ENCODE peak calls at places on chromosomes 6 and 20, in nine cellular contexts. O, H, S, Y, J, A, V, U and T are unnamed samples.

GRCh38 chr6:150366118-150366778 is 2.6 kb upstream of the IYD start:
- DNase-seq in O (no peak), H (no peak), S (no peak), Y (no peak), J (no peak), A (peak), V (no peak), U (no peak), T (no peak)

GRCh38 chr6:161168281-161168891 is 105.5 kb downstream of the AGPAT4 start:
- DNase-seq in O (peak), H (no peak), S (peak), Y (peak), J (peak), A (no peak), V (peak), U (peak), T (no peak)

GRCh38 chr6:124480021-124480430 is 482.2 kb upstream of the RNF217 start:
- DNase-seq in O (no peak), H (no peak), S (no peak), Y (no peak), J (no peak), A (no peak), V (no peak), U (no peak), T (no peak)

GRCh38 chr20:50224553-50225255 is 34.1 kb downstream of the CEBPB start:
- DNase-seq in O (peak), H (no peak), S (peak), Y (no peak), J (peak), A (no peak), V (no peak), U (peak), T (no peak)

GRCh38 chr6:121608270-121608669 is 172.8 kb downstream of the GJA1 start:
- DNase-seq in O (no peak), H (no peak), S (no peak), Y (no peak), J (no peak), A (no peak), V (no peak), U (peak), T (no peak)

GRCh38 chr20:34511891-34512265 is 4.3 kb upstream of the DYNLRB1 start:
- DNase-seq in O (no peak), H (no peak), S (no peak), Y (no peak), J (no peak), A (no peak), V (no peak), U (no peak), T (no peak)

GRCh38 chr6:169243154-169243553 is 10.5 kb downstream of the THBS2 start:
- DNase-seq in O (no peak), H (no peak), S (no peak), Y (no peak), J (no peak), A (no peak), V (no peak), U (no peak), T (no peak)

GRCh38 chr20:38383147-38383546 is 36.9 kb downstream of the LBP start:
- DNase-seq in O (no peak), H (no peak), S (no peak), Y (no peak), J (no peak), A (no peak), V (no peak), U (no peak), T (no peak)

GRCh38 chr20:21235713-21236445 is 67.3 kb upstream of the XRN2 start:
- DNase-seq in O (peak), H (peak), S (peak), Y (peak), J (no peak), A (peak), V (peak), U (peak), T (no peak)

GRCh38 chr6:13624871-13625288 is 9.7 kb downstream of the NOL7 start:
- DNase-seq in O (peak), H (peak), S (no peak), Y (peak), J (no peak), A (no peak), V (no peak), U (peak), T (no peak)

GRCh38 chr6:14231546-14232280 is 114.1 kb downstream of the CD83 start:
- DNase-seq in O (no peak), H (no peak), S (no peak), Y (no peak), J (no peak), A (no peak), V (no peak), U (peak), T (no peak)

GRCh38 chr20:60823001-60823649 is 428.9 kb upstream of the CDH4 start:
- DNase-seq in O (no peak), H (no peak), S (no peak), Y (no peak), J (no peak), A (no peak), V (no peak), U (no peak), T (no peak)

GRCh38 chr6:75130784-75131183 is 75.1 kb downstream of the COL12A1 start:
- DNase-seq in O (peak), H (no peak), S (no peak), Y (no peak), J (no peak), A (no peak), V (no peak), U (peak), T (no peak)

GRCh38 chr20:33076662-33077398 is 2.6 kb upstream of the BPIFB4 start:
- DNase-seq in O (no peak), H (no peak), S (no peak), Y (peak), J (no peak), A (no peak), V (no peak), U (no peak), T (no peak)

GRCh38 chr20:25424536-25424935 is 17.1 kb downstream of the GINS1 start:
- DNase-seq in O (no peak), H (no peak), S (no peak), Y (no peak), J (no peak), A (no peak), V (no peak), U (no peak), T (no peak)

GRCh38 chr6:37674161-37674560 is 23.5 kb downstream of the MDGA1 start:
- DNase-seq in O (no peak), H (no peak), S (no peak), Y (no peak), J (no peak), A (peak), V (no peak), U (no peak), T (peak)

GRCh38 chr6:157019115-157019628 is 242.0 kb downstream of the ARID1B start:
- DNase-seq in O (peak), H (no peak), S (no peak), Y (no peak), J (no peak), A (no peak), V (no peak), U (peak), T (no peak)
- TF ChIP-seq CTCF in O (no peak), H (no peak), S (no peak), Y (no peak), J (no peak), A (no peak), V (no peak), U (no peak), T (no peak)

GRCh38 chr6:85620308-85620707 is 22.4 kb downstream of the SYNCRIP start:
- DNase-seq in O (no peak), H (no peak), S (no peak), Y (no peak), J (peak), A (no peak), V (no peak), U (peak), T (no peak)
- TF ChIP-seq CTCF in O (no peak), H (no peak), S (no peak), Y (no peak), J (no peak), A (no peak), V (no peak), U (no peak), T (no peak)

DNA sequence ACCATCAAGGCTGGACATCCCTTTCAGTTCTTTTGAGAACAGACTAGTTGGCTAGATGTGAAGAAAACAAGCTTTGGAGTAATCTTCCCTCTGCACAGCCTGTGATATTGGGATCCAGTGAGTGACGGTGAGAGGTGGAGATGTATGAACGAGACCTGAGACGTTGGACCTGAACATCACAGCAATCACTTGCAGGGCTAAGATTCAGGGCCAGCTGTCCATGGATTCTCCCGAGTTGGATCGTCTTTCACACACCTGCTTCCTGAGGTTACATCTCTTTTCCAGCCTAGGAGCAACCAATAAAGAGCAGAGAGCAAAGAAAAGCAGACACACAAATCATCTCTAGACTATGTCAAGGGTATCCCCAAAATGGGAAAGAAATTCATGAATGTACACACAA is 30.0 kb upstream of the TMEM14A start:
- DNase-seq in O (no peak), H (no peak), S (no peak), Y (no peak), J (no peak), A (no peak), V (no peak), U (no peak), T (no peak)
- TF ChIP-seq CTCF in O (no peak), H (no peak), S (no peak), Y (no peak), J (no peak), A (no peak), V (no peak), U (no peak), T (no peak)

GRCh38 chr6:88377976-88378580 is 211.9 kb upstream of the CNR1 start:
- DNase-seq in O (no peak), H (no peak), S (no peak), Y (no peak), J (no peak), A (no peak), V (no peak), U (no peak), T (no peak)

GRCh38 chr6:88380083-88380482 is 213.9 kb upstream of the CNR1 start:
- DNase-seq in O (peak), H (no peak), S (no peak), Y (peak), J (no peak), A (no peak), V (no peak), U (peak), T (no peak)

GRCh38 chr6:88376759-88377387 is 210.7 kb upstream of the CNR1 start:
- DNase-seq in O (peak), H (no peak), S (peak), Y (peak), J (no peak), A (no peak), V (no peak), U (peak), T (no peak)

GRCh38 chr6:88380618-88381288 is 214.6 kb upstream of the CNR1 start:
- DNase-seq in O (peak), H (no peak), S (no peak), Y (peak), J (no peak), A (no peak), V (no peak), U (no peak), T (no peak)

GRCh38 chr6:88378639-88379038 is 212.5 kb upstream of the CNR1 start:
- DNase-seq in O (no peak), H (no peak), S (no peak), Y (no peak), J (no peak), A (no peak), V (no peak), U (no peak), T (no peak)
- TF ChIP-seq CTCF in O (no peak), H (no peak), S (no peak), Y (no peak), J (no peak), A (no peak), V (no peak), U (no peak), T (no peak)

DNA sequence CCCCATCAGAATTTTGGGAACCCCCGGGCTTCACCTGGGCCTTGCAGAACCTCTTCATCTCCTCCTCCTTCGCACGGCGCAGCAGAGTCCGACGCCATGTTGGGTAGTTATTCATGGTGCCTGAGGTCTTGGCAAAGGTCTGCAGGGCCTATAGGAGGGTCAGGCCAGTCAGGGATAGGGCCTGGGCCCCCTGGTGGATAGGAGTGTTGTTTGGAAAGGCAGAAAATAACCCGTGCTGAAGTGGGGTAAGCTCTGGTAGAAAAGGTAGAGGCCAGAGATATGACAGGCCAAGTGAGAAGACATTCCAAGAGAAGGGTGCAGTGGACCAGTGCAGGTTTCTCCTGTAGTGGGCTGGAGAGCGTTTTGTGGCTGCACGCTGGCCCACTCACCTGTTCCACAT is 4.9 kb downstream of the SMPD2 start:
- DNase-seq in O (no peak), H (no peak), S (no peak), Y (no peak), J (no peak), A (no peak), V (no peak), U (no peak), T (no peak)
- TF ChIP-seq CTCF in O (no peak), H (no peak), S (peak), Y (no peak), J (no peak), A (no peak), V (no peak), U (no peak), T (peak)

DNA sequence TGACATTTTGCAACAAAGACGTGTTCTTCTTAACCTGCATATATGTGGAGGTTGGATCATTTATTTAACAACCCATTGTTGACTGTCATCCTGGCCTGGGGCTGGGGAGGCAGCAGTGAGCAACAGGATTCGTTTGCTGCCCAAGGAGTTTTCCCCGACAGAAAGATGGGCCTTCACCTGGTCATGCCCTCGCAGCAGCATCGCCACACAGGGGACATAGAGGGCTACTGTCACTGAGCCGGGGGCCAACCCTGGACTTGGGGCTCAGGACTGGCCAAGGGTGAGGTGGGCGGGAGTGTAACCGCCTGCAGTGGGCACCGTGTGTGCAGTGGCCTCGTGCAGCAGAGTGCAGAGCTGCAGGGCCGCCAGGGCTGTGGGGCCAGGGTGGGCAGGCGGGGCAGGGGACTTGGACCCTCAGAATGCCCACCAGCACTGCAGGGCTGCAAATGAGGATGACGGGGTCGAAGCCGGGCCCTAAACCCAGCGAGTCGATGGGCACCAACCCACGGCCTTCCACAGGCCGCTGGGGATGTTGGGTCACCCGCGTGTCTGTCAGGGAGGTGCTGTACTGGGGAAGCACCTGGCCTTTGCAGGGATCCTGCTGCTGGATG is 11.8 kb downstream of the DUSP22 start:
- DNase-seq in O (no peak), H (no peak), S (no peak), Y (no peak), J (no peak), A (no peak), V (no peak), U (no peak), T (no peak)
- TF ChIP-seq CTCF in O (no peak), H (no peak), S (no peak), Y (no peak), J (no peak), A (no peak), V (no peak), U (no peak), T (peak)

GRCh38 chr6:25465931-25466330 is 186.1 kb upstream of the SCGN start:
- DNase-seq in O (no peak), H (no peak), S (no peak), Y (no peak), J (no peak), A (no peak), V (no peak), U (no peak), T (no peak)

GRCh38 chr6:25468881-25469280 is 183.1 kb upstream of the SCGN start:
- DNase-seq in O (no peak), H (no peak), S (no peak), Y (no peak), J (no peak), A (no peak), V (no peak), U (no peak), T (no peak)

GRCh38 chr6:25472314-25472713 is 179.7 kb upstream of the SCGN start:
- DNase-seq in O (no peak), H (no peak), S (no peak), Y (no peak), J (no peak), A (no peak), V (no peak), U (no peak), T (no peak)

GRCh38 chr6:25473447-25473846 is 178.6 kb upstream of the SCGN start:
- DNase-seq in O (no peak), H (no peak), S (no peak), Y (no peak), J (no peak), A (no peak), V (no peak), U (no peak), T (no peak)

GRCh38 chr6:25469797-25470388 is 182.1 kb upstream of the SCGN start:
- DNase-seq in O (no peak), H (no peak), S (no peak), Y (no peak), J (no peak), A (no peak), V (no peak), U (no peak), T (no peak)
- TF ChIP-seq CTCF in O (peak), H (peak), S (peak), Y (no peak), J (no peak), A (peak), V (no peak), U (peak), T (peak)

GRCh38 chr6:120147218-120147871 is 797.8 kb upstream of the MAN1A1 start:
- DNase-seq in O (no peak), H (no peak), S (no peak), Y (no peak), J (no peak), A (no peak), V (no peak), U (no peak), T (peak)
- TF ChIP-seq CTCF in O (no peak), H (no peak), S (no peak), Y (no peak), J (no peak), A (peak), V (no peak), U (no peak), T (peak)

GRCh38 chr6:30820196-30820595 is 64.1 kb upstream of the DDR1 start:
- DNase-seq in O (peak), H (no peak), S (peak), Y (peak), J (no peak), A (no peak), V (no peak), U (peak), T (no peak)
- TF ChIP-seq CTCF in O (peak), H (no peak), S (peak), Y (no peak), J (no peak), A (no peak), V (no peak), U (peak), T (peak)